ENCODE peak calls at places on chromosomes 12 and 14, in ten cellular contexts. Y, J, K, F, V, G, A, X, I and Q are unnamed samples.

GRCh38 chr14:66485029-66485428 is 1.1 kb upstream of the CCDC196 start:
- DNase-seq in Y (no peak), J (no peak), K (no peak), F (no peak), V (no peak), G (no peak), A (no peak), X (no peak), I (no peak), Q (no peak)

GRCh38 chr14:33539918-33540357 is 410.9 kb downstream of the EGLN3 start:
- DNase-seq in Y (no peak), J (no peak), K (no peak), F (peak; percentile 76), V (no peak), G (no peak), A (no peak), X (no peak), I (no peak), Q (no peak)

GRCh38 chr12:14656846-14657245 is 39.6 kb downstream of the GUCY2C start:
- DNase-seq in Y (peak; percentile 66), J (no peak), K (no peak), F (no peak), V (no peak), G (no peak), A (no peak), X (no peak), I (no peak), Q (no peak)

GRCh38 chr14:76250345-76250744 is 98.6 kb downstream of the GPATCH2L start:
- DNase-seq in Y (no peak), J (no peak), K (no peak), F (no peak), V (no peak), G (no peak), A (no peak), X (no peak), I (no peak), Q (no peak)

GRCh38 chr14:75440733-75441474 is 13.1 kb downstream of the JDP2 start:
- DNase-seq in Y (no peak), J (no peak), K (peak; percentile 86), F (no peak), V (no peak), G (peak; percentile 56), A (no peak), X (no peak), I (peak; percentile 53), Q (no peak)

GRCh38 chr14:50875359-50876090 is 3.7 kb downstream of the ABHD12B start:
- DNase-seq in Y (no peak), J (no peak), K (no peak), F (no peak), V (no peak), G (no peak), A (no peak), X (no peak), I (no peak), Q (no peak)

GRCh38 chr14:63470877-63471565 is 72.2 kb downstream of the PPP2R5E start:
- DNase-seq in Y (no peak), J (no peak), K (no peak), F (peak; percentile 76), V (peak; percentile 16), G (no peak), A (no peak), X (no peak), I (no peak), Q (no peak)

GRCh38 chr12:53221203-53222076 is 10.6 kb downstream of the RARG start:
- DNase-seq in Y (peak; percentile 86), J (peak; percentile 89), K (peak; percentile 85), F (peak; percentile 72), V (no peak), G (peak; percentile 77), A (no peak), X (no peak), I (peak; percentile 80), Q (no peak)

GRCh38 chr12:79527498-79527897 is 163.3 kb downstream of the PAWR start:
- DNase-seq in Y (no peak), J (no peak), K (no peak), F (no peak), V (no peak), G (no peak), A (no peak), X (no peak), I (no peak), Q (no peak)

GRCh38 chr14:64891839-64892375 is 12.2 kb upstream of the SPTB start:
- DNase-seq in Y (peak; percentile 80), J (peak; percentile 48), K (no peak), F (peak; percentile 72), V (peak; percentile 59), G (peak; percentile 44), A (no peak), X (no peak), I (no peak), Q (peak; percentile 28)

DNA sequence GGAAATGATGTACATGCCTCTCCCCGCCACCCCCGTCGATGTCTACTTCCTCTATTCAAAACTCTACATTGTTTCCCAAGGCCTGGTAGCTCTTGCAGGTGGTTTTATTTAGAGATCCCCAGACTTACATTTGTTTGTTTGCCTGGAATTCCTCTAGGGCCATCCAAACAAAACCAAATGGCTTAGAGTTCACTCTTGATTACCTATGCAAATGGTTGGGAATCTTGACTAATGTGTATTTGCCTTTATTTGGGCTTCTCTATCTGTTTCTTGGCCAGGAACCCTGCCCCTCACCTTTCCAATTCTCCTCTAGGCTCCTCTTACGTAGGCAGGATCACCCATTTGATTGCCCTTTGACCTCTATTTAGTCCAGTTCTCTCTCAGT is 123.1 kb upstream of the DYRK2 start:
- DNase-seq in Y (peak; percentile 72), J (no peak), K (no peak), F (no peak), V (no peak), G (no peak), A (no peak), X (no peak), I (no peak), Q (peak; percentile 24)
- H3K27ac ChIP-seq in Y (peak overlapping the region; percentile 84), J (no peak overlapping the region), K (no peak overlapping the region), F (no peak overlapping the region), V (no peak overlapping the region), G (no peak overlapping the region), A (no peak overlapping the region), X (no peak overlapping the region), I (no peak overlapping the region), Q (no peak overlapping the region)

GRCh38 chr12:99979471-99979870 is 5.3 kb downstream of the ANKS1B start:
- DNase-seq in Y (no peak), J (no peak), K (no peak), F (no peak), V (no peak), G (no peak), A (no peak), X (no peak), I (no peak), Q (no peak)

GRCh38 chr12:99975321-99975720 is 9.4 kb downstream of the ANKS1B start:
- DNase-seq in Y (peak; percentile 15), J (no peak), K (no peak), F (no peak), V (no peak), G (no peak), A (no peak), X (no peak), I (no peak), Q (no peak)

GRCh38 chr12:99976762-99977161 is 8.0 kb downstream of the ANKS1B start:
- DNase-seq in Y (no peak), J (no peak), K (no peak), F (no peak), V (no peak), G (no peak), A (no peak), X (no peak), I (no peak), Q (peak; percentile 42)

GRCh38 chr12:99977550-99977949 is 7.2 kb downstream of the ANKS1B start:
- DNase-seq in Y (no peak), J (no peak), K (no peak), F (no peak), V (no peak), G (no peak), A (no peak), X (no peak), I (no peak), Q (no peak)

DNA sequence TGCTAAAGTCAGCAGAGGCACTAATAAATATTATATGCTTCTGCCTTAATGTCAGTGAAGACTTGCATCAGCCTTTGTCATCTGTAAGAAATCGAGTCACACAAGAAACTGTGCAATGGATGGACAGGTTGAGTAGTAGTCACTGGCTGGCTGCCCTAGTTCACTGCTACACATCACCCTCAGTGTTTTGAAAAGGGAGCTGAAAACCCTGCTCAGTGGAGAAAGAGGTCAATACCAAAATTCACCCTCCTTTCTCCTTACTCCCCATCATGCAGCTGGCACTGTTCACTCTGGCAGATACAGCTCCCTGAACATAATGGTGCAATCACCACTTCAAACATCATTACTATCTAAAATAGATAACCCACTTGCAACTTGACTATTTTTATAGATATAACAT is 6.6 kb downstream of the ANKS1B start:
- DNase-seq in Y (no peak), J (no peak), K (no peak), F (no peak), V (no peak), G (no peak), A (no peak), X (no peak), I (no peak), Q (no peak)
- TF ChIP-seq CTCF in Y (no peak), J (no peak), K (no peak), F (no peak), V (no peak), G (no peak), A (no peak), X (no peak), I (no peak), Q (no peak)

GRCh38 chr12:93043192-93043876 is 114.2 kb upstream of the EEA1 start:
- DNase-seq in Y (no peak), J (no peak), K (no peak), F (no peak), V (no peak), G (no peak), A (no peak), X (no peak), I (no peak), Q (no peak)

GRCh38 chr12:93041416-93041815 is 112.3 kb upstream of the EEA1 start:
- DNase-seq in Y (no peak), J (no peak), K (no peak), F (no peak), V (no peak), G (no peak), A (no peak), X (no peak), I (no peak), Q (no peak)

GRCh38 chr12:93043877-93044209 is 114.7 kb upstream of the EEA1 start:
- DNase-seq in Y (no peak), J (no peak), K (no peak), F (no peak), V (no peak), G (no peak), A (no peak), X (no peak), I (no peak), Q (no peak)

GRCh38 chr12:93042283-93042682 is 113.2 kb upstream of the EEA1 start:
- DNase-seq in Y (no peak), J (no peak), K (no peak), F (no peak), V (no peak), G (no peak), A (no peak), X (no peak), I (no peak), Q (no peak)

GRCh38 chr12:93042684-93043083 is 113.6 kb upstream of the EEA1 start:
- DNase-seq in Y (no peak), J (no peak), K (no peak), F (no peak), V (no peak), G (no peak), A (no peak), X (no peak), I (no peak), Q (no peak)
- TF ChIP-seq POLR2AphosphoS5 in Y (no peak), J (no peak), K (no peak), F (no peak), V (no peak), G (no peak), A (no peak), X (no peak), I (no peak), Q (no peak)

GRCh38 chr12:91099836-91100235 is 11.5 kb downstream of the LUM start:
- DNase-seq in Y (no peak), J (no peak), K (no peak), F (no peak), V (no peak), G (no peak), A (no peak), X (no peak), I (no peak), Q (no peak)
- H3K27ac ChIP-seq in Y (no peak overlapping the region), J (peak overlapping the region; percentile 76), K (peak overlapping the region; percentile 48), F (no peak overlapping the region), V (no peak overlapping the region), G (no peak overlapping the region), A (no peak overlapping the region), X (peak overlapping the region; percentile 73), I (peak overlapping the region; percentile 33), Q (no peak overlapping the region)